ENCODE peak calls at places on chromosomes 1 and 21, in nine cellular contexts. K is bronchial epithelial cell; Y is dorsolateral prefrontal cortex; Z is heart left ventricle; M is colonic mucosa; X is CD4-positive, alpha-beta T cell; B is A549; I is endothelial cell; D is cardiac fibroblast. O is an unnamed sample.
A peak's percentile ranks its signal among the peaks of the same experiment; 100 is the strongest.

GRCh38 chr1:31505884-31506497 is 70.3 kb upstream of the TINAGL1 start:
- DNase-seq in K (peak; percentile 20), Y (no peak), Z (no peak), M (no peak), X (no peak), B (no peak), I (no peak), D (peak; percentile 47), O (no peak)

GRCh38 chr1:31327381-31327780 is 30.5 kb downstream of the ZCCHC17 start:
- DNase-seq in K (peak; percentile 35), Y (no peak), Z (no peak), M (no peak), X (no peak), B (no peak), I (no peak), D (peak; percentile 57), O (no peak)

GRCh38 chr1:93783876-93784275 is 95.1 kb downstream of the DNTTIP2 start:
- DNase-seq in K (no peak), Y (no peak), Z (no peak), M (no peak), X (no peak), B (no peak), I (no peak), D (no peak), O (no peak)

GRCh38 chr21:29801122-29801521 is 138.7 kb downstream of the GRIK1 start:
- DNase-seq in K (no peak), Y (no peak), Z (no peak), M (no peak), X (no peak), B (no peak), I (no peak), D (no peak), O (no peak)

GRCh38 chr1:183276386-183276785 is 90.3 kb downstream of the LAMC2 start:
- DNase-seq in K (no peak), Y (no peak), Z (no peak), M (no peak), X (no peak), B (no peak), I (no peak), D (no peak), O (no peak)

GRCh38 chr1:1598720-1599029 is 1.3 kb downstream of the FNDC10 start:
- DNase-seq in K (no peak), Y (no peak), Z (no peak), M (no peak), X (no peak), B (no peak), I (no peak), D (no peak), O (no peak)

GRCh38 chr1:24487455-24487854 is 15.2 kb upstream of the RCAN3 start:
- DNase-seq in K (no peak), Y (no peak), Z (no peak), M (no peak), X (no peak), B (no peak), I (no peak), D (no peak), O (no peak)

GRCh38 chr1:169427081-169427611 is at the start of gene CCDC181:
- DNase-seq in K (peak; percentile 7), Y (peak; percentile 76), Z (peak; percentile 59), M (no peak), X (peak; percentile 49), B (peak; percentile 7), I (peak; percentile 85), D (peak; percentile 60), O (no peak)

GRCh38 chr1:178275553-178275952 is 181.6 kb downstream of the RASAL2 start:
- DNase-seq in K (peak; percentile 58), Y (no peak), Z (no peak), M (no peak), X (no peak), B (no peak), I (no peak), D (peak; percentile 32), O (no peak)

GRCh38 chr1:109910123-109910962 is at the start of gene CSF1:
- DNase-seq in K (no peak), Y (peak; percentile 84), Z (peak; percentile 82), M (peak; percentile 84), X (peak; percentile 56), B (peak; percentile 42), I (peak; percentile 40), D (peak; percentile 96), O (peak; percentile 81)

GRCh38 chr1:92709738-92710137 is 75.2 kb downstream of the EVI5 start:
- DNase-seq in K (peak; percentile 73), Y (no peak), Z (no peak), M (no peak), X (no peak), B (no peak), I (no peak), D (peak; percentile 55), O (no peak)

GRCh38 chr1:230110971-230111370 is 43.9 kb downstream of the GALNT2 start:
- DNase-seq in K (no peak), Y (no peak), Z (no peak), M (no peak), X (no peak), B (no peak), I (no peak), D (no peak), O (no peak)

GRCh38 chr1:154871374-154871773 is 1.3 kb upstream of the KCNN3 start:
- DNase-seq in K (no peak), Y (no peak), Z (no peak), M (no peak), X (no peak), B (no peak), I (no peak), D (no peak), O (no peak)

GRCh38 chr1:166907051-166907450 is 31.0 kb upstream of the TADA1 start:
- DNase-seq in K (no peak), Y (no peak), Z (no peak), M (no peak), X (no peak), B (no peak), I (no peak), D (no peak), O (no peak)

GRCh38 chr1:73604739-73605138 is 593.2 kb downstream of the LRRIQ3 start:
- DNase-seq in K (peak; percentile 63), Y (no peak), Z (no peak), M (no peak), X (no peak), B (no peak), I (no peak), D (no peak), O (no peak)

DNA sequence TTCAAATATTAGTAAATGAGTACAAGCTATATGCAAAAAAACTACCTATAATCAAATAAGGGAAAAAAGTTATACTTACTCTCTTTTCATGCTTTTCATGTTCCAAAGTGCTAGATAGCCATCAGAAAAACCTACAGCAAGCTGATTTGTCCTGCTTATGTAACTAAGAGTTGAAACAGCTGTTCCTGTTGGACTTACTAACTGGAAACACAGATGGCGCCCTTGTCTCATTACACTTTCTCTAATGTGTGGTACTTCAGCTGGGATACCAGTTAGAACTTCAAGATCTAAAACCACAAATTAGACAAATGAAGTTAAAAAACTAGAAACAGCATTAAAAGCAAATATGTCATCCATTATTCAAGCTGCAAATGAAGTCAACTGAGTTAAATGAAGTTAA is 24.3 kb downstream of the AHCTF1 start:
- DNase-seq in K (peak; percentile 33), Y (no peak), Z (peak; percentile 34), M (peak; percentile 29), X (no peak), B (no peak), I (peak; percentile 18), D (peak; percentile 79), O (no peak)
- TF ChIP-seq CTCF in K (peak; percentile 30), Y (peak; percentile 38), Z (peak; percentile 50), M (peak; percentile 24), X (peak; percentile 25), B (no peak), I (no peak), D (peak; percentile 53), O (no peak)

GRCh38 chr1:217431395-217431794 is 199.5 kb downstream of the GPATCH2 start:
- DNase-seq in K (peak; percentile 10), Y (no peak), Z (no peak), M (no peak), X (no peak), B (no peak), I (no peak), D (no peak), O (no peak)
- TF ChIP-seq CTCF in K (peak; percentile 3), Y (no peak), Z (no peak), M (no peak), X (no peak), B (no peak), I (no peak), D (no peak), O (no peak)

DNA sequence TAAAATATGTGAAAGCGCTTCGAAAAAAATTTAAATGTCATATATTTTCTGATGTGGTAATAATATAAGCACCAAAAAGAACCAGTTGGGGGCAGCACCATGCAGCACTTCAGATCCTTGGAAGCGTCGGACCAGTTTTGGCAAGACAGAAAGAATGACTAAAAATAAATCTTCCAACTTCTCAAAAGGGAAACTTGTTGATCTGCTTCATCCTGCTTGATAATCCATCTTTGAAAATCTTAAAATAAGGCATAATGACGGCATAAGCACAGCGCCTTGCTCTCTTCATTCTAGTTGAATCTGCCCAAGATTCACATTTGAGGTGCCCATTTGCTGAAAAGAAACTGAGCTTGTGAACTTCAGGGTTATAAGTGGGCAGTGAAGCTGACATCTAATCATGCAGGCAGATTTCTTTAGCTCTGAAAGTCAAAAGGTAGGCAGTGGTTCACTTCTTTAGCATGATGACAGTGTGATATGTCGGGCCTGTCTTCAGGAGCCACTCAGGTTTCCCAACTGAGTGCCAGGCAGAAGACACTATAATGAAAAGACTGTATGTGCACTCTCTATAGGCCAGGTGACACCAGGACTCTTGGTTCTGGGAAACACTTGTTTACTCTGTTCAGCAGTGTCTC is 19.8 kb upstream of the MUTYH start:
- DNase-seq in K (peak; percentile 63), Y (peak; percentile 76), Z (peak; percentile 69), M (peak; percentile 78), X (peak; percentile 50), B (no peak), I (peak; percentile 39), D (peak; percentile 85), O (no peak)
- TF ChIP-seq CTCF in K (peak; percentile 45), Y (peak; percentile 61), Z (peak; percentile 78), M (peak; percentile 57), X (peak; percentile 67), B (peak; percentile 77), I (peak; percentile 68), D (peak; percentile 60), O (peak; percentile 47)

GRCh38 chr1:5911871-5912271 is 80.4 kb downstream of the NPHP4 start:
- DNase-seq in K (no peak), Y (no peak), Z (no peak), M (no peak), X (no peak), B (no peak), I (no peak), D (no peak), O (no peak)

GRCh38 chr1:5914676-5915285 is 77.4 kb downstream of the NPHP4 start:
- DNase-seq in K (no peak), Y (no peak), Z (no peak), M (no peak), X (no peak), B (no peak), I (no peak), D (no peak), O (no peak)

GRCh38 chr1:5913876-5914275 is 78.3 kb downstream of the NPHP4 start:
- DNase-seq in K (no peak), Y (no peak), Z (no peak), M (no peak), X (no peak), B (no peak), I (no peak), D (no peak), O (no peak)

GRCh38 chr1:5911157-5911556 is 81.1 kb downstream of the NPHP4 start:
- DNase-seq in K (no peak), Y (no peak), Z (no peak), M (no peak), X (no peak), B (no peak), I (no peak), D (no peak), O (no peak)

GRCh38 chr1:5913078-5913845 is 79.0 kb downstream of the NPHP4 start:
- DNase-seq in K (peak; percentile 12), Y (no peak), Z (no peak), M (no peak), X (no peak), B (no peak), I (no peak), D (no peak), O (no peak)
- TF ChIP-seq CTCF in K (no peak), Y (no peak), Z (no peak), M (no peak), X (no peak), B (no peak), I (no peak), D (no peak), O (no peak)